ENCODE peak calls at places on chromosomes 1 and 21, in six cellular contexts. One of them, this sample, is unnamed. For H3K27me3, the result is how much of the 10 kb centered on the place peaks cover.

GRCh38 chr1:195335541-195335940 is 1272.7 kb downstream of the KCNT2 start:
- DNase-seq in breast epithelium: no peak
- DNase-seq in fibroblast of lung: peak
- DNase-seq in H1: no peak
- DNase-seq in tibial nerve: no peak
- DNase-seq in left lung: no peak
- DNase-seq in this sample: no peak

GRCh38 chr1:186927884-186928283 is 99.1 kb downstream of the PLA2G4A start:
- DNase-seq in breast epithelium: no peak
- DNase-seq in fibroblast of lung: no peak
- DNase-seq in H1: no peak
- DNase-seq in tibial nerve: no peak
- DNase-seq in left lung: no peak
- DNase-seq in this sample: no peak

GRCh38 chr1:226872455-226872854 is 2.0 kb downstream of the PSEN2 start:
- DNase-seq in breast epithelium: no peak
- DNase-seq in fibroblast of lung: no peak
- DNase-seq in H1: no peak
- DNase-seq in tibial nerve: no peak
- DNase-seq in left lung: no peak
- DNase-seq in this sample: no peak

GRCh38 chr1:78649628-78650027 is at the start of gene IFI44:
- DNase-seq in breast epithelium: peak
- DNase-seq in fibroblast of lung: peak
- DNase-seq in H1: no peak
- DNase-seq in tibial nerve: peak
- DNase-seq in left lung: peak
- DNase-seq in this sample: peak

GRCh38 chr1:51214615-51215131 is 21.4 kb upstream of the RNF11 start:
- DNase-seq in breast epithelium: no peak
- DNase-seq in fibroblast of lung: peak
- DNase-seq in H1: no peak
- DNase-seq in tibial nerve: no peak
- DNase-seq in left lung: no peak
- DNase-seq in this sample: no peak

GRCh38 chr1:117339866-117340357 is 27.3 kb upstream of the MAN1A2 start:
- DNase-seq in breast epithelium: no peak
- DNase-seq in fibroblast of lung: peak
- DNase-seq in H1: no peak
- DNase-seq in tibial nerve: no peak
- DNase-seq in left lung: no peak
- DNase-seq in this sample: no peak

GRCh38 chr1:182206628-182207239 is 145.2 kb upstream of the ZNF648 start:
- DNase-seq in breast epithelium: no peak
- DNase-seq in fibroblast of lung: no peak
- DNase-seq in H1: no peak
- DNase-seq in tibial nerve: peak
- DNase-seq in left lung: no peak
- DNase-seq in this sample: no peak

GRCh38 chr1:212438831-212439237 is 6.1 kb downstream of the NENF start:
- DNase-seq in breast epithelium: no peak
- DNase-seq in fibroblast of lung: peak
- DNase-seq in H1: no peak
- DNase-seq in tibial nerve: no peak
- DNase-seq in left lung: no peak
- DNase-seq in this sample: no peak

GRCh38 chr1:88655685-88656299 is 28.3 kb upstream of the PKN2 start:
- DNase-seq in breast epithelium: no peak
- DNase-seq in fibroblast of lung: peak
- DNase-seq in H1: no peak
- DNase-seq in tibial nerve: no peak
- DNase-seq in left lung: no peak
- DNase-seq in this sample: no peak

GRCh38 chr1:44630116-44630515 is 44.2 kb downstream of the TMEM53 start:
- DNase-seq in breast epithelium: no peak
- DNase-seq in fibroblast of lung: peak
- DNase-seq in H1: no peak
- DNase-seq in tibial nerve: no peak
- DNase-seq in left lung: no peak
- DNase-seq in this sample: no peak

GRCh38 chr1:168708698-168709406 is 20.2 kb downstream of the DPT start:
- DNase-seq in breast epithelium: no peak
- DNase-seq in fibroblast of lung: no peak
- DNase-seq in H1: no peak
- DNase-seq in tibial nerve: no peak
- DNase-seq in left lung: no peak
- DNase-seq in this sample: no peak

GRCh38 chr1:30085814-30086770 is 637.3 kb downstream of the MATN1 start:
- DNase-seq in breast epithelium: no peak
- DNase-seq in fibroblast of lung: peak
- DNase-seq in H1: peak
- DNase-seq in tibial nerve: no peak
- DNase-seq in left lung: peak
- DNase-seq in this sample: no peak

GRCh38 chr1:199669916-199670315 is 357.6 kb upstream of the NR5A2 start:
- DNase-seq in breast epithelium: no peak
- DNase-seq in fibroblast of lung: no peak
- DNase-seq in H1: no peak
- DNase-seq in tibial nerve: no peak
- DNase-seq in left lung: no peak
- DNase-seq in this sample: no peak

GRCh38 chr1:162560303-162561036 is 1.1 kb upstream of the UAP1 start:
- DNase-seq in breast epithelium: no peak
- DNase-seq in fibroblast of lung: no peak
- DNase-seq in H1: no peak
- DNase-seq in tibial nerve: no peak
- DNase-seq in left lung: no peak
- DNase-seq in this sample: no peak

GRCh38 chr1:198107041-198107440 is 49.8 kb upstream of the NEK7 start:
- DNase-seq in breast epithelium: no peak
- DNase-seq in fibroblast of lung: peak
- DNase-seq in H1: no peak
- DNase-seq in tibial nerve: no peak
- DNase-seq in left lung: no peak
- DNase-seq in this sample: no peak

GRCh38 chr1:185789846-185790735 is 55.9 kb downstream of the HMCN1 start:
- DNase-seq in breast epithelium: no peak
- DNase-seq in fibroblast of lung: peak
- DNase-seq in H1: no peak
- DNase-seq in tibial nerve: no peak
- DNase-seq in left lung: no peak
- DNase-seq in this sample: no peak

GRCh38 chr1:179814513-179814838 is 63.1 kb downstream of the TOR1AIP2 start:
- DNase-seq in breast epithelium: no peak
- DNase-seq in fibroblast of lung: no peak
- DNase-seq in H1: no peak
- DNase-seq in tibial nerve: no peak
- DNase-seq in left lung: peak
- DNase-seq in this sample: no peak

GRCh38 chr1:22484741-22485140 is 33.1 kb downstream of the ZBTB40 start:
- DNase-seq in breast epithelium: no peak
- DNase-seq in fibroblast of lung: no peak
- DNase-seq in H1: no peak
- DNase-seq in tibial nerve: no peak
- DNase-seq in left lung: no peak
- DNase-seq in this sample: no peak

GRCh38 chr1:50027794-50028193 is 4.0 kb upstream of the AGBL4 start:
- DNase-seq in breast epithelium: no peak
- DNase-seq in fibroblast of lung: no peak
- DNase-seq in H1: no peak
- DNase-seq in tibial nerve: no peak
- DNase-seq in left lung: no peak
- DNase-seq in this sample: no peak

GRCh38 chr21:18443686-18444085 is 40.1 kb upstream of the TMPRSS15 start:
- DNase-seq in breast epithelium: no peak
- DNase-seq in fibroblast of lung: no peak
- DNase-seq in H1: no peak
- DNase-seq in tibial nerve: no peak
- DNase-seq in left lung: no peak
- DNase-seq in this sample: no peak

GRCh38 chr1:16418823-16419425 is 18.3 kb downstream of the SPATA21 start:
- DNase-seq in breast epithelium: no peak
- DNase-seq in fibroblast of lung: no peak
- DNase-seq in H1: no peak
- DNase-seq in tibial nerve: no peak
- DNase-seq in left lung: no peak
- DNase-seq in this sample: no peak

GRCh38 chr1:3651939-3652537 is at the start of gene TP73:
- DNase-seq in breast epithelium: no peak
- DNase-seq in fibroblast of lung: peak
- DNase-seq in H1: peak
- DNase-seq in tibial nerve: no peak
- DNase-seq in left lung: no peak
- DNase-seq in this sample: no peak

GRCh38 chr1:225378880-225379279 is 49.0 kb downstream of the LBR start:
- DNase-seq in breast epithelium: no peak
- DNase-seq in fibroblast of lung: peak
- DNase-seq in H1: peak
- DNase-seq in tibial nerve: no peak
- DNase-seq in left lung: no peak
- DNase-seq in this sample: no peak

GRCh38 chr1:187987236-187987776 is 1158.6 kb downstream of the PLA2G4A start:
- DNase-seq in breast epithelium: no peak
- DNase-seq in fibroblast of lung: no peak
- DNase-seq in H1: no peak
- DNase-seq in tibial nerve: no peak
- DNase-seq in left lung: no peak
- DNase-seq in this sample: no peak

GRCh38 chr1:207031632-207032258 is 811 bp downstream of the C1orf116 start:
- DNase-seq in breast epithelium: no peak
- DNase-seq in fibroblast of lung: no peak
- DNase-seq in H1: no peak
- DNase-seq in tibial nerve: no peak
- DNase-seq in left lung: no peak
- DNase-seq in this sample: no peak

GRCh38 chr1:3003941-3004270 is 17.4 kb upstream of the ACTRT2 start:
- DNase-seq in breast epithelium: peak
- DNase-seq in fibroblast of lung: no peak
- DNase-seq in H1: no peak
- DNase-seq in tibial nerve: no peak
- DNase-seq in left lung: peak
- DNase-seq in this sample: no peak

GRCh38 chr1:161218301-161219077 is 3.4 kb downstream of the FCER1G start:
- DNase-seq in breast epithelium: no peak
- DNase-seq in fibroblast of lung: no peak
- DNase-seq in H1: no peak
- DNase-seq in tibial nerve: no peak
- DNase-seq in left lung: no peak
- DNase-seq in this sample: no peak

GRCh38 chr1:56550132-56550531 is 29.2 kb downstream of the PLPP3 start:
- DNase-seq in breast epithelium: no peak
- DNase-seq in fibroblast of lung: no peak
- DNase-seq in H1: peak
- DNase-seq in tibial nerve: no peak
- DNase-seq in left lung: no peak
- DNase-seq in this sample: no peak

GRCh38 chr1:205976708-205977107 is 26.5 kb downstream of the RAB7B start:
- DNase-seq in breast epithelium: no peak
- DNase-seq in fibroblast of lung: peak
- DNase-seq in H1: no peak
- DNase-seq in tibial nerve: no peak
- DNase-seq in left lung: no peak
- DNase-seq in this sample: no peak

GRCh38 chr1:25486602-25487001 is 55.9 kb downstream of the MACO1 start:
- DNase-seq in breast epithelium: no peak
- DNase-seq in fibroblast of lung: peak
- DNase-seq in H1: no peak
- DNase-seq in tibial nerve: no peak
- DNase-seq in left lung: no peak
- DNase-seq in this sample: no peak
- TF ChIP-seq CTCF in breast epithelium: no peak
- TF ChIP-seq CTCF in fibroblast of lung: peak
- TF ChIP-seq CTCF in H1: peak
- TF ChIP-seq CTCF in tibial nerve: no peak
- TF ChIP-seq CTCF in left lung: no peak
- TF ChIP-seq CTCF in this sample: no peak

DNA sequence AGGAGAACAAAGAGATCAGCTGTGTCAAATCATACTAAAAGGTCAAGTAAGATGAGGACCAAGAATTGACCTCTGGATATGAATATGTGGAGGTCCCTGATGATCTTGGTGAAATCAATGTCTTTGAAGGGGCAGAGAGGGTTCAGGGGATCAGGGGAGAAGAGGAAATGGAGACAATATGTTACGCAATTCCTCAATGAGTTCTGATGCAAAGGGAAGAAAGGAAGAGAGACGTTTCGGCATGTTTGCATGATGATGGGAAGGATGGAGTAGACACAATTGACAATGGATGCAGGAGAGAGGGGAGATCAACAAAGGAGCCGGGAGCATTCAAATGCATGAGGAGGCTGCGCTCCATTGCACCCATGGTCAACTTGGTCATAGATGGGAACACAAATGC is 36.0 kb upstream of the GUCA2B start:
- DNase-seq in breast epithelium: no peak
- DNase-seq in fibroblast of lung: no peak
- DNase-seq in H1: no peak
- DNase-seq in tibial nerve: no peak
- DNase-seq in left lung: no peak
- DNase-seq in this sample: no peak
- H3K27me3 ChIP-seq in breast epithelium: under half
- H3K27me3 ChIP-seq in fibroblast of lung: under half
- H3K27me3 ChIP-seq in H1: under half
- H3K27me3 ChIP-seq in tibial nerve: under half
- H3K27me3 ChIP-seq in left lung: under half
- H3K27me3 ChIP-seq in this sample: under half

GRCh38 chr1:234393190-234393589 is 19.9 kb downstream of the COA6 start:
- DNase-seq in breast epithelium: no peak
- DNase-seq in fibroblast of lung: no peak
- DNase-seq in H1: no peak
- DNase-seq in tibial nerve: no peak
- DNase-seq in left lung: no peak
- DNase-seq in this sample: no peak
- TF ChIP-seq CTCF in breast epithelium: no peak
- TF ChIP-seq CTCF in fibroblast of lung: no peak
- TF ChIP-seq CTCF in H1: no peak
- TF ChIP-seq CTCF in tibial nerve: no peak
- TF ChIP-seq CTCF in left lung: no peak
- TF ChIP-seq CTCF in this sample: peak

GRCh38 chr21:45887788-45888187 is 93.8 kb upstream of the COL6A1 start:
- DNase-seq in breast epithelium: no peak
- DNase-seq in fibroblast of lung: no peak
- DNase-seq in H1: no peak
- DNase-seq in tibial nerve: no peak
- DNase-seq in left lung: no peak
- DNase-seq in this sample: no peak
- H3K27me3 ChIP-seq in breast epithelium: under half
- H3K27me3 ChIP-seq in fibroblast of lung: under half
- H3K27me3 ChIP-seq in H1: under half
- H3K27me3 ChIP-seq in tibial nerve: under half
- H3K27me3 ChIP-seq in left lung: under half
- H3K27me3 ChIP-seq in this sample: under half

DNA sequence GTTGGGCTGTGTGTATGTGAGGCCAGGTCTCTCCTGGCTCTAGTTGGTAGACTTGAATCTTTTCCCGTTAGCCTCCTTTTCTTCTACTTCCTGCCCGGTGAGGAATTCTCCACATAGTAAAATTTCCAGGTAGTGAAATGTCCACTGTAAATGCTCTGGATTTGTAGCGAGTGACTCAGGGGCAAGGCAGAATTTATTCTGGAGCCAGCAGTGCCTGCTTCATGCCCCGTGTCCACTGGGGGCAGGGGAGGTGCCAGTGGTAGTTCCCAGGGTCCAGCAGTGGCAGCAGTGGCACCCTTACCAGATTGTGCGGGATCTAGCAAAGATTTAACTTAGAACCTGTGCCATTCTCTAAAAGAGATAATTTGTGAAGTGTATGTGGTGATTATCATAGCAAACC is 74.5 kb upstream of the USP24 start:
- DNase-seq in breast epithelium: no peak
- DNase-seq in fibroblast of lung: no peak
- DNase-seq in H1: no peak
- DNase-seq in tibial nerve: no peak
- DNase-seq in left lung: no peak
- DNase-seq in this sample: no peak
- TF ChIP-seq CTCF in breast epithelium: no peak
- TF ChIP-seq CTCF in fibroblast of lung: no peak
- TF ChIP-seq CTCF in H1: peak
- TF ChIP-seq CTCF in tibial nerve: no peak
- TF ChIP-seq CTCF in left lung: no peak
- TF ChIP-seq CTCF in this sample: no peak

This sample was measured in CD4-positive, alpha-beta T cell.